ENCODE peak calls at places on chromosome 4, in four cellular contexts. P, L, A and T are unnamed samples.

GRCh38 chr4:24408640-24409039 is 175.7 kb downstream of the DHX15 start:
- DNase-seq in A (no peak), P (no peak), L (no peak), T (no peak)

GRCh38 chr4:184503869-184504300 is 29.5 kb upstream of the IRF2 start:
- DNase-seq in P (no peak), L (peak), A (peak), T (peak)

GRCh38 chr4:3123201-3123671 is 48.8 kb downstream of the HTT start:
- DNase-seq in L (peak), A (no peak), P (peak), T (no peak)

GRCh38 chr4:88722276-88722780 is 24.7 kb upstream of the NAP1L5 start:
- DNase-seq in P (no peak), A (no peak), L (no peak), T (no peak)

GRCh38 chr4:47639531-47639930 is 154.5 kb downstream of the ATP10D start:
- DNase-seq in P (no peak), A (no peak), L (peak), T (no peak)

GRCh38 chr4:168183717-168184571 is 91.6 kb downstream of the ANXA10 start:
- DNase-seq in P (peak), A (peak), L (peak), T (peak)

GRCh38 chr4:4870493-4871266 is 11.2 kb downstream of the MSX1 start:
- DNase-seq in L (no peak), A (no peak), P (no peak), T (no peak)

GRCh38 chr4:113758361-113758760 is 3.2 kb downstream of the CAMK2D start:
- DNase-seq in L (peak), A (peak), P (no peak), T (no peak)

GRCh38 chr4:172232966-172233365 is 419.8 kb downstream of the GALNTL6 start:
- DNase-seq in P (no peak), A (no peak), L (no peak), T (no peak)

GRCh38 chr4:80199947-80200346 is 2.6 kb downstream of the PRDM8 start:
- DNase-seq in P (no peak), L (no peak), A (no peak), T (no peak)

GRCh38 chr4:138161351-138161750 is 80.8 kb downstream of the SLC7A11 start:
- DNase-seq in L (no peak), P (no peak), A (no peak), T (no peak)

GRCh38 chr4:98447648-98448047 is 186.5 kb downstream of the RAP1GDS1 start:
- DNase-seq in L (no peak), A (no peak), P (no peak), T (peak)

GRCh38 chr4:189081831-189082230 is 858.8 kb upstream of the FRG1 start:
- DNase-seq in P (no peak), L (peak), A (no peak), T (no peak)

GRCh38 chr4:71267244-71267643 is 71.6 kb upstream of the SLC4A4 start:
- DNase-seq in P (no peak), L (peak), A (no peak), T (no peak)

GRCh38 chr4:132493476-132493875 is 655.6 kb upstream of the PCDH10 start:
- DNase-seq in L (no peak), A (no peak), P (peak), T (no peak)

GRCh38 chr4:96035727-96036126 is 195.8 kb downstream of the PDHA2 start:
- DNase-seq in P (peak), A (no peak), L (no peak), T (peak)

GRCh38 chr4:127162741-127163140 is 470.0 kb upstream of the INTU start:
- DNase-seq in A (peak), P (peak), L (peak), T (no peak)

GRCh38 chr4:8052160-8052691 is 106.4 kb downstream of the ABLIM2 start:
- DNase-seq in P (no peak), A (no peak), L (no peak), T (no peak)

GRCh38 chr4:40458109-40458508 is 123.0 kb downstream of the CHRNA9 start:
- DNase-seq in L (no peak), P (no peak), A (no peak), T (peak)

GRCh38 chr4:171846232-171846631 is 33.0 kb downstream of the GALNTL6 start:
- DNase-seq in P (peak), A (peak), L (no peak), T (peak)

GRCh38 chr4:186936496-186937375 is 213.1 kb upstream of the FAT1 start:
- DNase-seq in P (peak), A (peak), L (peak), T (no peak)

GRCh38 chr4:102345795-102346100 is 466 bp upstream of the SLC39A8 start:
- DNase-seq in L (no peak), A (no peak), P (no peak), T (peak)

GRCh38 chr4:98092833-98093439 is 50.3 kb downstream of the STPG2 start:
- DNase-seq in L (peak), P (peak), A (no peak), T (peak)

GRCh38 chr4:148542922-148543623 is 100.9 kb upstream of the NR3C2 start:
- DNase-seq in L (peak), A (no peak), P (no peak), T (no peak)

GRCh38 chr4:67871867-67872266 is 11.9 kb downstream of the TMPRSS11D start:
- DNase-seq in A (peak), P (peak), L (peak), T (peak)

GRCh38 chr4:31054295-31054694 is 334.1 kb downstream of the PCDH7 start:
- DNase-seq in L (no peak), P (no peak), A (no peak), T (no peak)

GRCh38 chr4:166165829-166166420 is 292.9 kb downstream of the TLL1 start:
- DNase-seq in P (peak), L (peak), A (peak), T (peak)

GRCh38 chr4:150140774-150141400 is 62.6 kb downstream of the DCLK2 start:
- DNase-seq in P (peak), A (no peak), L (peak), T (no peak)